ENCODE peak calls at places on chromosome 1, in six cellular contexts. D, S, J, H, Y and P are unnamed samples.

GRCh38 chr1:234772345-234773147 is 162.6 kb upstream of the IRF2BP2 start:
- DNase-seq in H (peak), J (peak), D (peak), S (no peak), Y (peak), P (peak)

GRCh38 chr1:101905298-101905794 is 91.4 kb downstream of the OLFM3 start:
- DNase-seq in S (no peak), Y (no peak), J (no peak), H (no peak), D (no peak), P (no peak)

GRCh38 chr1:244329591-244330317 is 122.0 kb downstream of the ADSS2 start:
- DNase-seq in D (no peak), H (no peak), S (no peak), Y (no peak), J (no peak), P (peak)

GRCh38 chr1:25018110-25018470 is 88.0 kb upstream of the RUNX3 start:
- DNase-seq in J (no peak), D (no peak), H (no peak), Y (no peak), S (no peak), P (no peak)

GRCh38 chr1:193700710-193701355 is 514.4 kb upstream of the B3GALT2 start:
- DNase-seq in H (no peak), J (no peak), D (peak), S (no peak), Y (no peak), P (peak)

GRCh38 chr1:53625766-53626520 is 113.0 kb downstream of the GLIS1 start:
- DNase-seq in Y (no peak), J (no peak), H (no peak), S (no peak), D (peak), P (no peak)

GRCh38 chr1:173470608-173471007 is 6.5 kb upstream of the PRDX6 start:
- DNase-seq in H (no peak), Y (no peak), S (no peak), D (no peak), J (no peak), P (no peak)

GRCh38 chr1:223776075-223776814 is 63.9 kb downstream of the CAPN2 start:
- DNase-seq in S (no peak), D (peak), J (peak), H (no peak), Y (no peak), P (no peak)

GRCh38 chr1:92951141-92951582 is 10.1 kb downstream of the DIPK1A start:
- DNase-seq in S (no peak), D (peak), H (peak), Y (peak), J (peak), P (peak)

GRCh38 chr1:233368106-233368783 is 40.7 kb downstream of the MAP3K21 start:
- DNase-seq in J (no peak), H (no peak), Y (no peak), S (no peak), D (peak), P (peak)

GRCh38 chr1:233364695-233365539 is 37.4 kb downstream of the MAP3K21 start:
- DNase-seq in S (peak), Y (no peak), D (peak), H (no peak), J (no peak), P (peak)

GRCh38 chr1:233372218-233373125 is 44.9 kb downstream of the MAP3K21 start:
- DNase-seq in J (no peak), Y (no peak), D (no peak), S (no peak), H (no peak), P (no peak)

GRCh38 chr1:233367057-233367759 is 39.7 kb downstream of the MAP3K21 start:
- DNase-seq in H (peak), D (no peak), S (no peak), J (no peak), Y (no peak), P (no peak)

GRCh38 chr1:233368784-233369120 is 41.2 kb downstream of the MAP3K21 start:
- DNase-seq in Y (no peak), D (no peak), H (no peak), S (no peak), J (no peak), P (no peak)
- TF ChIP-seq SMC3 in Y (no peak), D (no peak), H (no peak), S (no peak), J (no peak), P (no peak)

DNA sequence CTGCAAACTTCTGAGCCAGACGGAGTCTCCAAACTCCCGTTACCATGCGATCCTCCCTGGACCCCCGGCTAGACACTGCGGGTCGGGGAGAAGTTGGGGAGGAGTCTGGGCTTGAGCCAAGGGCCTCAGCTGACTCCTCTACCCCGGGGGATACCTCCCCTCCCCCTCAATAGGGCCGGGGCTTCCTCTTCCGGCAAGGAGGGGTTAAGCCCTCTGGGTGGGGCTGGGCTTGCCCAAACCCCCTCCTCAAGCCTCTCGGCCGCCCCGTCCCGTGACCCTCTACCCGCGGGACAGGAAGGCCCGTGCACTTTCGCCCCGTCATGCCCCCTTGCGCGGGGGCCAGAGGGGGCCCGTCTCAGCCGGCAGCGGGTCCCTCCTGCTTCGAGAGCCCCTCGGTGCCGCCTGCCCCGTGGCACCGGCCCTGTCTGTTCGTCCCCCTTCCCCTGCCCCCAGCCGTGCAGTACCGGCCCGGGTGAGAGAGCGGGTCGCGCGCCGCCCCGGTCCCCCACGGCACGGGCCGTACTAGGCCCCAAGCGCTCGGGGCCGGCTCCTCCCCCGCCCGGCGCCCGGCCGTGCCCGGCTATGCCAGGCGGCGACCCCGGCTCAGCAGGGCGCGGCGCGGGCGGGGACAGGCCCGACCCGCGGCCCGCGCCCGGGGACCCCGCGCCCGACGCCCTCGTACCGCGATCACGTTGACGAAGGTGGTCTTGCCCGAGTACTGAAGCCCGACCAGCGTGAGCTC is 598 bp downstream of the ARL8A start:
- DNase-seq in D (no peak), J (peak), S (peak), Y (no peak), H (no peak), P (peak)
- TF ChIP-seq SMC3 in D (no peak), J (no peak), S (no peak), Y (no peak), H (no peak), P (no peak)

DNA sequence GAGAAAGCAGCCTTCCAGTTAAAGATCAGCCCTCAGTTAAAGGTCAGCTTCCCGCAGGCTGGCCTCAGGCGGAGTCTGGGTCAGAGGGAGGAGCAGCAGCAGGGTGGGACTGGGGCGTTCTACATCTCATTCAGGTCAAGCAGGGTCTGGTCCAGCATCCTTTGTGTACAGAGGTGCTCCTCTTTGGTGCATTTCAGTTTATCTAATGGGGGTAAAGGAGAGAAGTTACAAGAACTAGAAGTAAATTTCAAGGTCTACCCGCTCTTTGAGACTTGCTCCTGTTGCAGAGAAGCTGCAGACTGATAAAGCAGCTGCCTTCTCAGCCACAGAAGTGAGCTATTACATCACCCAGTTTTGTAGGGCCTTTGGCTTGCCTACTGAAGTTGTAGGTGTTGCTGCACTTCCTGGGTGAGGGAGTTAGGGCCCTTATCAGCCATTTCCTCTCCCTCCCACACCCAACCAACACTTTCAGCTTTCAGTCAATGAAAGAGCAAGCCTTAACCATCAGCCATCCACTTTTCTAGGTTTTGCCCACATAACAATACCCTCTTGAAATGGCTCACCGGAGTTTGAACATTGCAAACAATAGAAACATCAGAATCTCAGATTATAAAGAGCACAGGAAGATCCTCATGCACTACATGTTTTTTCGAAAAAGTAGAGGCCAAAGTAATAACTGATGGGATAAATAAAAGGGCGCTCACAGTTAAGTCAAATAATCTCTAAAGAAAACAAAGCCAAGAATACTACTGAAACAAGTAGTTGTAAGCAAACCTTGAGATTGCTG is 2.8 kb upstream of the NUP210L start:
- DNase-seq in S (no peak), H (no peak), Y (peak), J (peak), D (peak), P (peak)
- TF ChIP-seq SMC3 in S (no peak), H (no peak), Y (no peak), J (no peak), D (no peak), P (no peak)

DNA sequence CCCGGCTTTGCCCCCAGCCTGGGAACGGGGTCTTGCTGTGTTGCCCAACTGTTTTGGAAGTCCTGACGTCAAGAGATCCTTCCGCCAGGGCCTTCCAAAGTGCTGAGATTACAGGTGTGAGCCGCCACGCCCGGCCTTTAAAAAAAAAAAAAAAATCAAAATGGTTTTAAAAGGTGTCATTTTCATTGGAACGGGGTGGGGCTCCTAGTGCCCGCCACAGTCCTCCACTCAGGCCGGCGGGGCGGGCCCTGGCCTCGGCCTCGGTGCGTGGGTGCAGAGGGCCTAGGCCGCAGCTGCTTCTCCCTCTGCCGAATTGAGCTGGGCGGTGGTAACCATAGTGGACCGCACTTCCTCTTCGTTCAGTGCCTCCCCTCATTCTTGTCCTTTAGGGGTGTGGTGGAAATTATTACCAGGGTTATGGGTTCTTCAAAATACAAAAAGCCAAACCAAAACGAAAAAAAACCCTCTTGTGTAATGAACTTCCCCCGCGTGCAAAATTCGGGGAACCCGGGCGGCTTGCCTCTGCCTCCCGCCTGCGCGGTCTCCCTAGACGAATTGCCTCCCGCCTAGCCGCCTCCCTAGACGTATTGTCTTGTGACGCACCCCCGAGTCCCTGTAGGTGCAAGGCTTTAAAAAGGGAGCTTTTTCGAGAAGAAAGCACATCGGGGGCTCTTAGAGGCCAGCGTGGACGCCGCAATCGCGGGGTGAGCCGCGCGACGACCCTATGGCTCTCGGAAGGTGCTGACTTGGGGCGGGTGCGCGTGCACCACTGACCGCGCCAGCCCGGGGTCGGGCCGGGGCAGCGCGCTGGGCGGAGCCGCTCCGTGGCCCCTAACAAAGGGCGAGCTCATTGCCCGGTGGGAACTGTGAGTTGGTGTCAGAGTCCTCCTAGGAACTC is 10.5 kb upstream of the SPEN start:
- DNase-seq in Y (no peak), H (no peak), J (peak), S (no peak), D (no peak), P (no peak)
- TF ChIP-seq SMC3 in Y (no peak), H (no peak), J (no peak), S (no peak), D (no peak), P (no peak)

DNA sequence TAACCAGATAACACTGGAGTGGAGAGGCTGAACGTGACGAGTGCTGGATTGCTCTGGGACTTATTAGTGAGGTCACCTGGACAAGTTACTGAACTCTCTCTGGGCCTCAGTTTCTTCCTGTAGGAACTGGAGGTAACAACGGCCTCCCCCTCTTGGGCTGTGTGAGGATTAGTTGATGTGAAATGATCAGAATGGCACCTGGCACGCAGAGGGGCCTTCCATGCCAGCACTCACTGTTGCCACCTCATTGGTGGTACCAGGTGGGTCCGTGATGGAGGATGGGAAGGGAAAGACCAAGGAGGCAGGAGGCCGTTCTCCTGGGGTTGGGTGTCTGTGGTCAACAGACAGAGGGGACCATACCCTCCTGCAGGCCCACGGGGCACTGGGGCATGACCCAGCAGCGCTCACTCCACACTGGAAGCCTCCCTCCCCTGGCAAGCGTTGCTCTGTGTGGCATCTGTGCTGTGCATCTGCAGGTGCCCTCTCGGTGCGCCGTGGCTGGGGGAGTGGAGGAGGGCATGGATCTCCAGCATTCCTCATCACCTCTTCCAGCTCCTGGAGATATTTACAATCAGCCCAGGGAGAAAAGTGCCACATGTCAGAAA is 349.5 kb upstream of the VAMP3 start:
- DNase-seq in S (peak), H (no peak), Y (no peak), J (no peak), D (no peak), P (no peak)
- TF ChIP-seq SMC3 in S (no peak), H (no peak), Y (no peak), J (no peak), D (no peak), P (no peak)

GRCh38 chr1:248695451-248696132 is 7.0 kb downstream of the OR14I1 start:
- DNase-seq in J (no peak), D (peak), H (no peak), S (no peak), Y (no peak), P (no peak)

GRCh38 chr1:248697907-248698306 is 4.7 kb downstream of the OR14I1 start:
- DNase-seq in Y (no peak), H (no peak), J (no peak), D (no peak), S (no peak), P (no peak)

GRCh38 chr1:248699099-248699498 is 3.5 kb downstream of the OR14I1 start:
- DNase-seq in Y (no peak), H (no peak), J (no peak), S (no peak), D (no peak), P (no peak)

GRCh38 chr1:248696775-248697174 is 5.8 kb downstream of the OR14I1 start:
- DNase-seq in Y (no peak), J (no peak), S (no peak), H (no peak), D (no peak), P (no peak)

GRCh38 chr1:248696261-248696660 is 6.3 kb downstream of the OR14I1 start:
- DNase-seq in S (peak), Y (no peak), D (no peak), H (peak), J (peak), P (peak)
- TF ChIP-seq SMC3 in S (peak), Y (peak), D (no peak), H (peak), J (peak), P (no peak)